ENCODE peak calls at places on chromosomes 13 and 19, in ten cellular contexts. U is body of pancreas, L is tibial nerve, K is sigmoid colon, O is transverse colon, Z is heart left ventricle, N is stomach, C is Peyer's patch, Y is gastrocnemius medialis, H is adrenal gland. E is an unnamed sample. For H3K36me3, the result is how much of the 10 kb centered on the place peaks cover.

GRCh38 chr13:79678100-79678499 is 197.1 kb downstream of the NDFIP2 start:
- DNase-seq in O (no peak), H (no peak), K (no peak), C (no peak), N (no peak), Z (no peak), L (no peak), U (no peak), Y (no peak), E (no peak)

GRCh38 chr13:89936256-89936655 is 1411.2 kb upstream of the MIR17HG start:
- DNase-seq in N (no peak), Z (no peak), H (no peak), K (no peak), L (no peak), U (no peak), O (no peak), C (no peak), Y (no peak), E (no peak)

GRCh38 chr19:4555657-4556561 is 3.6 kb downstream of the SEMA6B start:
- DNase-seq in L (no peak), U (no peak), C (no peak), O (peak), N (no peak), K (no peak), H (no peak), Y (no peak), Z (no peak), E (no peak)

GRCh38 chr13:25945596-25945995 is 106.2 kb downstream of the SHISA2 start:
- DNase-seq in C (no peak), L (no peak), Y (no peak), U (no peak), Z (no peak), K (no peak), O (no peak), N (no peak), H (peak), E (no peak)

GRCh38 chr13:97932006-97932405 is 21.5 kb upstream of the IPO5 start:
- DNase-seq in C (no peak), L (no peak), H (no peak), Z (no peak), O (no peak), K (no peak), Y (no peak), U (no peak), N (no peak), E (no peak)

GRCh38 chr13:27131202-27131623 is 40.4 kb downstream of the USP12 start:
- DNase-seq in L (no peak), Z (no peak), U (no peak), N (no peak), Y (no peak), H (no peak), O (no peak), C (no peak), K (no peak), E (no peak)

GRCh38 chr19:18145391-18145999 is 7.5 kb upstream of the PIK3R2 start:
- DNase-seq in N (no peak), U (no peak), L (no peak), Y (no peak), K (no peak), C (no peak), O (no peak), H (no peak), Z (no peak), E (no peak)

GRCh38 chr19:2604747-2605329 is 97.7 kb downstream of the GNG7 start:
- DNase-seq in K (no peak), L (no peak), N (no peak), Z (no peak), U (no peak), H (no peak), Y (no peak), C (peak), O (no peak), E (no peak)

GRCh38 chr13:26568132-26568815 is 10.8 kb downstream of the WASF3 start:
- DNase-seq in Y (no peak), O (no peak), C (no peak), L (no peak), U (no peak), K (no peak), N (no peak), H (no peak), Z (no peak), E (no peak)

GRCh38 chr13:67792151-67792665 is 562.1 kb upstream of the PCDH9 start:
- DNase-seq in C (no peak), Z (no peak), Y (no peak), L (no peak), N (no peak), O (no peak), U (no peak), K (no peak), H (no peak), E (no peak)

GRCh38 chr13:47829684-47830083 is 171.4 kb downstream of the SUCLA2 start:
- DNase-seq in C (no peak), H (no peak), U (no peak), O (no peak), N (no peak), Y (no peak), L (no peak), Z (no peak), K (no peak), E (no peak)

DNA sequence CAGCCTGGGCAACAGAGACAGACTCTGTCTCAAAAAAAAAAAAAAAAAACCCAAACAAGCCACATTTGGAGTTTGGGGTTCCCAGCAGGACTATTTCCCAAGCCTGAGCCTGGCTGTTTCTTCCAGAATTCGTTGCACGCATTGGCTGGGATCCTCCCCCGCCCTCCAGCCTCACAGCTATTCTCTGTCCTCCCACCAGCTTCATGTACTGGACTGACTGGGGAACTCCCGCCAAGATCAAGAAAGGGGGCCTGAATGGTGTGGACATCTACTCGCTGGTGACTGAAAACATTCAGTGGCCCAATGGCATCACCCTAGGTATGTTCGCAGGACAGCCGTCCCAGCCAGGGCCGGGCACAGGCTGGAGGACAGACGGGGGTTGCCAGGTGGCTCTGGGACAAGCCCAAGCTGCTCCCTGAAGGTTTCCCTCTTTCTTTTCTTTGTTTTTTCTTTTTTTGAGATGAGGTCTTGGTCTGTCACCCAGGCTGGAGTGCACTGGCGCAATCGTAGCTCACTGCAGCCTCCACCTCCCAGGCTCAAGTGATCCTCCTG is 26.7 kb downstream of the LDLR start:
- DNase-seq in O (no peak), Y (no peak), C (no peak), Z (no peak), H (no peak), U (no peak), N (no peak), K (no peak), L (no peak), E (peak)
- TF ChIP-seq POLR2A in O (no peak), Y (no peak), C (no peak), Z (no peak), H (no peak), U (no peak), N (no peak), K (no peak), L (no peak), E (no peak)

DNA sequence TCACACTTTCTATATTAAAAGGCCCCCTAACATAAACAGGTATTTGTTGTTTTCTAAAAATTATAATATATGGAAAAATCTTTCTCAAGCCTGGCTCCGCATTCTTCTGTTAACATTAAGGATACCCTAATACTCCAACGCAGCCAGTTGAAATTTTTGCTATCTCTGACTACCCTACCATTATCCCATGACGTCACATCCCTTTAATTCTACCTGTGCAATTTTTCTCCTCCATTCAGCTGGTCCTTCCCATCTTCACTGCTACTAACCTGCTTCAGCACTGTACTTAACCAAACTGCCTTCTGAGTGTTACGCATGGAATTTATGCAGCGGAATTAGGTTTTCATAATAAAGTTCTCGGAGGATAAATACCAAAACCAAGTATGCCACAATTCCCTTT is 1.0 kb downstream of the MRPS31 start:
- DNase-seq in Y (no peak), C (no peak), H (no peak), Z (no peak), K (no peak), L (no peak), N (no peak), O (no peak), U (no peak), E (no peak)
- H3K4me3 ChIP-seq in Y (peak), C (no peak), H (no peak), Z (peak), K (peak), L (peak), N (peak), O (peak), U (peak), E (no peak)

GRCh38 chr19:33281296-33281926 is 20.9 kb downstream of the CEBPA start:
- DNase-seq in O (no peak), K (no peak), Z (no peak), Y (no peak), L (no peak), C (no peak), N (no peak), H (no peak), U (no peak), E (no peak)
- H3K36me3 ChIP-seq in O (under half), K (under half), Z (under half), Y (under half), L (under half), C (under half), N (under half), H (under half), U (under half), E (under half)

GRCh38 chr19:53945441-53945840 is 17.3 kb upstream of the CACNG8 start:
- DNase-seq in K (no peak), H (no peak), Z (no peak), N (no peak), U (no peak), C (no peak), L (no peak), O (no peak), Y (no peak), E (no peak)

GRCh38 chr19:53944933-53945332 is 17.8 kb upstream of the CACNG8 start:
- DNase-seq in N (no peak), C (no peak), K (no peak), H (no peak), L (no peak), U (no peak), O (no peak), Y (no peak), Z (no peak), E (no peak)

GRCh38 chr19:53945998-53946397 is 16.7 kb upstream of the CACNG8 start:
- DNase-seq in L (no peak), O (no peak), U (no peak), Z (no peak), N (no peak), Y (no peak), H (no peak), C (no peak), K (no peak), E (no peak)

GRCh38 chr19:53944416-53944815 is 18.3 kb upstream of the CACNG8 start:
- DNase-seq in Y (no peak), K (no peak), C (no peak), Z (no peak), O (no peak), L (no peak), H (no peak), N (no peak), U (no peak), E (no peak)

GRCh38 chr19:53942001-53942786 is 20.5 kb upstream of the CACNG8 start:
- DNase-seq in Y (no peak), Z (no peak), C (no peak), H (no peak), L (no peak), U (no peak), K (no peak), N (no peak), O (no peak), E (no peak)
- TF ChIP-seq POLR2A in Y (no peak), Z (no peak), C (no peak), H (no peak), L (no peak), U (no peak), K (no peak), N (no peak), O (no peak), E (no peak)

GRCh38 chr19:9912551-9913236 is 23.6 kb downstream of the OLFM2 start:
- DNase-seq in N (no peak), K (no peak), O (no peak), H (no peak), Y (no peak), C (no peak), U (no peak), Z (no peak), L (no peak), E (no peak)
- H3K4me3 ChIP-seq in N (peak), K (peak), O (no peak), H (no peak), Y (no peak), C (peak), U (no peak), Z (peak), L (no peak), E (no peak)

GRCh38 chr19:46787040-46787330 is 1.4 kb downstream of the SLC1A5 start:
- DNase-seq in N (no peak), U (no peak), L (no peak), H (no peak), Z (no peak), Y (no peak), O (no peak), C (no peak), K (no peak), E (no peak)

GRCh38 chr19:46786236-46787039 is 2.0 kb downstream of the SLC1A5 start:
- DNase-seq in Z (peak), K (peak), L (peak), N (peak), U (peak), H (peak), O (peak), C (peak), Y (peak), E (peak)

GRCh38 chr19:46784262-46785053 is 3.9 kb downstream of the SLC1A5 start:
- DNase-seq in H (peak), C (peak), N (peak), K (peak), U (peak), O (peak), L (peak), Y (peak), Z (peak), E (peak)

GRCh38 chr19:46785054-46785979 is 3.1 kb downstream of the SLC1A5 start:
- DNase-seq in N (no peak), Y (no peak), C (no peak), O (no peak), K (no peak), U (no peak), H (no peak), Z (no peak), L (no peak), E (no peak)

DNA sequence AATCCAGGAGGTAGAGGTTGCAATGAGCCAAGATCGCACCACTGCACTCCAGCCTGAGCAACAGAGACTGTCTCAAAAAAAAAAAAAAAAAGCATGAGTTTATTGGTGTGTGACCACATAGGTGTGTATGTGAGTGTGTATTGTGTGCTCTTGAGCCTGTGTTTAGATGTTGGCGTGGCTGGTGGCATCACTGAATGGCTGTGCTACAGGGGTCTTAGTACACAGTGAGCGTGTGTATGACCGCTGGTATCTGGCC is 2.5 kb downstream of the SLC1A5 start:
- DNase-seq in Z (no peak), L (no peak), C (no peak), U (no peak), H (no peak), O (no peak), K (no peak), N (no peak), Y (no peak), E (no peak)
- H3K36me3 ChIP-seq in Z (under half), L (under half), C (under half), U (under half), H (under half), O (under half), K (under half), N (under half), Y (under half), E (under half)

GRCh38 chr19:49896863-49897621 is at the start of gene IL4I1:
- DNase-seq in K (no peak), N (no peak), H (peak), C (no peak), U (no peak), L (peak), Z (no peak), O (peak), Y (no peak), E (no peak)
- TF ChIP-seq POLR2A in K (no peak), N (no peak), H (no peak), C (no peak), U (no peak), L (no peak), Z (no peak), O (no peak), Y (no peak), E (no peak)

DNA sequence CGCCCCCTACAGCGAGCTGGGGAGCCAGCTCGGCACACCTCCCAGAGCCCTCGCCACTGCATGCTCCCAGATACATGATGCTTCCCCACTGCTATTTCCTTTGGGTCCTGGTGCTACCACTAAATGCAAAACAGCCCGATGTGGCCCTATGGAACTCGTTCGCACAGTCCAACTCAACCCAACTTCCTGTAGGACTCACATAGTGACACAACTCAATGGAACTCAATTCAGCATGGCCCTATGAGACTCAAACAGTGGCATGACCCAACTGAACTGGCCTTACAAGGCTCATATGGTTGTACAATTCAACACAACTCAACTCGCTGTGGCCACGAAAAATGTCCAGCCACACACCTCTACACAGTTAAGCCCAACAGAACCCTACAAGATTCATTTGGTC is 3.5 kb downstream of the KCNA7 start:
- DNase-seq in H (no peak), Y (no peak), L (no peak), Z (no peak), C (no peak), N (no peak), K (no peak), U (no peak), O (no peak), E (no peak)
- H3K4me3 ChIP-seq in H (no peak), Y (no peak), L (no peak), Z (no peak), C (no peak), N (no peak), K (no peak), U (no peak), O (no peak), E (no peak)

DNA sequence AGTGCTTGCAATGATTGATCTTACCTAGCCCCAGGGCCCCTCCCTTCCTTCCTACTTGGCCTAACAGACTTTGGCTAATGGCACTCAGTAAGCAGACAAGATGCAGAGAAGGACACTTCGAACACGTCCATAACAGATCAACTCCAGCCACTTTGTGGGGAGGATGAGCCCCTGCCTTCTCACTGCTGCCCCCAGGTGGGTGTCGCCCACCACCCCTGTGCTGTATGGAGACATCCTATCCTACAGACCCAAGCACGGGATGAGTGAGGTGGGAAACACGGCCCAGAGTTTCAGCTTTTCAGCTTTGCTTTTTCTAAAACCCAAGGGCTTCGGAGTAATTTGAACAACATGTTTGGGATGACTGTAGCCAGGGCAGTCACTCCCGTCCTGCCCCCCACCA is 5.5 kb downstream of the SLC7A1 start:
- DNase-seq in K (no peak), O (no peak), L (no peak), Z (no peak), N (no peak), C (no peak), H (no peak), Y (no peak), U (no peak), E (no peak)
- H3K36me3 ChIP-seq in K (under half), O (under half), L (under half), Z (under half), N (under half), C (under half), H (under half), Y (under half), U (under half), E (under half)

GRCh38 chr19:35716985-35717664 is 678 bp upstream of the KMT2B start:
- DNase-seq in L (peak), C (peak), K (peak), U (peak), N (peak), H (peak), Z (peak), Y (peak), O (peak), E (peak)
- TF ChIP-seq POLR2A in L (peak), C (peak), K (no peak), U (no peak), N (no peak), H (no peak), Z (peak), Y (peak), O (peak), E (peak)